ENCODE peak calls at places on chromosome 13, in ten cellular contexts. One of them, this sample, is unnamed. For H3K4me1, the result is how much of the 10 kb centered on the place peaks cover.

GRCh38 chr13:114140131-114140908 is 7.9 kb upstream of the RASA3 start:
- DNase-seq in ovary: no peak
- DNase-seq in Peyer's patch: no peak
- DNase-seq in uterus: no peak
- DNase-seq in body of pancreas: no peak
- DNase-seq in testis: no peak
- DNase-seq in esophagus squamous epithelium: no peak
- DNase-seq in heart left ventricle: no peak
- DNase-seq in spleen: peak
- DNase-seq in endothelial cell of umbilical vein: no peak
- DNase-seq in this sample: peak

GRCh38 chr13:44917589-44918322 is 71.5 kb downstream of the NUFIP1 start:
- DNase-seq in ovary: peak
- DNase-seq in Peyer's patch: peak
- DNase-seq in uterus: peak
- DNase-seq in body of pancreas: peak
- DNase-seq in testis: peak
- DNase-seq in esophagus squamous epithelium: peak
- DNase-seq in heart left ventricle: peak
- DNase-seq in spleen: peak
- DNase-seq in endothelial cell of umbilical vein: peak
- DNase-seq in this sample: peak

GRCh38 chr13:65638572-65639168 is 1591.5 kb downstream of the PCDH9 start:
- DNase-seq in ovary: no peak
- DNase-seq in Peyer's patch: no peak
- DNase-seq in uterus: no peak
- DNase-seq in body of pancreas: no peak
- DNase-seq in testis: peak
- DNase-seq in esophagus squamous epithelium: no peak
- DNase-seq in heart left ventricle: no peak
- DNase-seq in spleen: no peak
- DNase-seq in endothelial cell of umbilical vein: peak
- DNase-seq in this sample: no peak

GRCh38 chr13:27139565-27139964 is 32.0 kb downstream of the USP12 start:
- DNase-seq in ovary: no peak
- DNase-seq in Peyer's patch: no peak
- DNase-seq in uterus: no peak
- DNase-seq in body of pancreas: no peak
- DNase-seq in testis: no peak
- DNase-seq in esophagus squamous epithelium: no peak
- DNase-seq in heart left ventricle: no peak
- DNase-seq in spleen: no peak
- DNase-seq in endothelial cell of umbilical vein: no peak
- DNase-seq in this sample: no peak

GRCh38 chr13:52779028-52779612 is 39.5 kb upstream of the CNMD start:
- DNase-seq in ovary: no peak
- DNase-seq in Peyer's patch: no peak
- DNase-seq in uterus: no peak
- DNase-seq in body of pancreas: no peak
- DNase-seq in testis: no peak
- DNase-seq in esophagus squamous epithelium: no peak
- DNase-seq in heart left ventricle: no peak
- DNase-seq in spleen: no peak
- DNase-seq in endothelial cell of umbilical vein: no peak
- DNase-seq in this sample: no peak

GRCh38 chr13:110756268-110756667 is 42.8 kb downstream of the ING1 start:
- DNase-seq in ovary: no peak
- DNase-seq in Peyer's patch: no peak
- DNase-seq in uterus: no peak
- DNase-seq in body of pancreas: no peak
- DNase-seq in testis: no peak
- DNase-seq in esophagus squamous epithelium: no peak
- DNase-seq in heart left ventricle: no peak
- DNase-seq in spleen: no peak
- DNase-seq in endothelial cell of umbilical vein: peak
- DNase-seq in this sample: no peak

GRCh38 chr13:41111454-41111853 is 21.1 kb downstream of the KBTBD6 start:
- DNase-seq in ovary: no peak
- DNase-seq in Peyer's patch: no peak
- DNase-seq in uterus: peak
- DNase-seq in body of pancreas: no peak
- DNase-seq in testis: no peak
- DNase-seq in esophagus squamous epithelium: no peak
- DNase-seq in heart left ventricle: no peak
- DNase-seq in spleen: no peak
- DNase-seq in endothelial cell of umbilical vein: no peak
- DNase-seq in this sample: no peak

GRCh38 chr13:110214637-110215036 is 92.3 kb downstream of the COL4A1 start:
- DNase-seq in ovary: no peak
- DNase-seq in Peyer's patch: no peak
- DNase-seq in uterus: no peak
- DNase-seq in body of pancreas: no peak
- DNase-seq in testis: no peak
- DNase-seq in esophagus squamous epithelium: no peak
- DNase-seq in heart left ventricle: no peak
- DNase-seq in spleen: no peak
- DNase-seq in endothelial cell of umbilical vein: no peak
- DNase-seq in this sample: no peak

GRCh38 chr13:34474469-34474868 is 467.6 kb upstream of the NBEA start:
- DNase-seq in ovary: no peak
- DNase-seq in Peyer's patch: no peak
- DNase-seq in uterus: no peak
- DNase-seq in body of pancreas: no peak
- DNase-seq in testis: no peak
- DNase-seq in esophagus squamous epithelium: no peak
- DNase-seq in heart left ventricle: no peak
- DNase-seq in spleen: no peak
- DNase-seq in endothelial cell of umbilical vein: no peak
- DNase-seq in this sample: no peak

GRCh38 chr13:107121793-107122192 is 553.9 kb upstream of the ARGLU1 start:
- DNase-seq in ovary: no peak
- DNase-seq in Peyer's patch: no peak
- DNase-seq in uterus: no peak
- DNase-seq in body of pancreas: no peak
- DNase-seq in testis: no peak
- DNase-seq in esophagus squamous epithelium: no peak
- DNase-seq in heart left ventricle: no peak
- DNase-seq in spleen: no peak
- DNase-seq in endothelial cell of umbilical vein: no peak
- DNase-seq in this sample: no peak

DNA sequence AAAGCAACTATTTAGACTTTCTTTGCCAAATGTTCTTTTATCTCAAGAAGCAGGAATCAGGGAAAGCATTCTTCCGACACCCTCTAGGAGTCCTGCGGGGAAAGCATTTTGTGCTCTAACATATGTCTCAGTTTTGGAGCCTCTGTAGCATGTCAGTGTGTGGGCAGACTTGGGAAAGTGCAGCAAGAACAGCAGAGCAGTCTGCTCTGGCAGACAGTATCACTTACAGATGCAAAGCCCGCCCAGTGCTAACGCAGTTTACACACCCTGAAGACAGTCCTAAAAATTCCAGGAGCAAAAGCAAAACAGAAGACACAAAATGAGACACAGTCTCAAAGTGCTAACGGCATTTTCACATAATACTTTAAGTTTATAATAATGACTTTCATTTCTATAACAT is 393.5 kb downstream of the KLF12 start:
- DNase-seq in ovary: no peak
- DNase-seq in Peyer's patch: no peak
- DNase-seq in uterus: no peak
- DNase-seq in body of pancreas: no peak
- DNase-seq in testis: peak
- DNase-seq in esophagus squamous epithelium: no peak
- DNase-seq in heart left ventricle: no peak
- DNase-seq in spleen: no peak
- DNase-seq in endothelial cell of umbilical vein: no peak
- DNase-seq in this sample: no peak
- TF ChIP-seq POLR2A in ovary: no peak
- TF ChIP-seq POLR2A in Peyer's patch: no peak
- TF ChIP-seq POLR2A in uterus: no peak
- TF ChIP-seq POLR2A in body of pancreas: no peak
- TF ChIP-seq POLR2A in testis: no peak
- TF ChIP-seq POLR2A in esophagus squamous epithelium: no peak
- TF ChIP-seq POLR2A in heart left ventricle: no peak
- TF ChIP-seq POLR2A in spleen: no peak
- TF ChIP-seq POLR2A in endothelial cell of umbilical vein: no peak
- TF ChIP-seq POLR2A in this sample: no peak

DNA sequence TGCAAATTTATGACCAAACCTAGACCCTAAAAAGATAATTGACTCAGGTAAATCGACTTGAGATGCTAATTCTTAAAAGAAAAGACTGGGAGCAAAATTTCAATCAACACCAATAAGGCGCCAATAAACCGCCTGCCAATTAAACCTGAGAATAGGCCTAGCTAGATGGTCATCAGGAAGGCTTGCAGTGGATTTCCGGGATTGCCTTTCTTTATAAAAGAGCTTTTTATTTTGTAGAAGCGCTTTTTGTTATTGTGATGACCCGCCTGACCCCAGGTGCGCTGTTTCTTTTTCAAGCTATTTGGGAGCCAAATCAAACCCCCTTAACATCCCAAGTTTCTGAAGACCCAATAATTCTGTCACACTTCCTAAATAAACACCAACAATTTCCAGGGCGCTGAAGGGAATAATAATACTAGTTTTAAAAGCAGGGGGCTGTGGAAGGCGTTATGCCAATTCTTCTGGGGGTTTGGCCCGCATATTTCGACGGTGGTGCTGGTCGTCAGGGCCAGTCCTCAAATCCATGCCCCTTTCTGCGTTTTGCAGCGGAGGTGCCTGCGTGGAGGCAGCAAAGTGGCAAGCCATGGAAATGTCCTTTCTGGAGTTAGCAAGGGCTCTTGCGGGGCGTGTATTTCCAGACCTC is 2.9 kb upstream of the ZIC5 start:
- DNase-seq in ovary: no peak
- DNase-seq in Peyer's patch: peak
- DNase-seq in uterus: peak
- DNase-seq in body of pancreas: no peak
- DNase-seq in testis: no peak
- DNase-seq in esophagus squamous epithelium: no peak
- DNase-seq in heart left ventricle: no peak
- DNase-seq in spleen: no peak
- DNase-seq in endothelial cell of umbilical vein: no peak
- DNase-seq in this sample: no peak
- H3K4me3 ChIP-seq in ovary: no peak
- H3K4me3 ChIP-seq in Peyer's patch: no peak
- H3K4me3 ChIP-seq in uterus: no peak
- H3K4me3 ChIP-seq in body of pancreas: no peak
- H3K4me3 ChIP-seq in testis: no peak
- H3K4me3 ChIP-seq in esophagus squamous epithelium: no peak
- H3K4me3 ChIP-seq in heart left ventricle: no peak
- H3K4me3 ChIP-seq in spleen: no peak
- H3K4me3 ChIP-seq in endothelial cell of umbilical vein: no peak
- H3K4me3 ChIP-seq in this sample: no peak

DNA sequence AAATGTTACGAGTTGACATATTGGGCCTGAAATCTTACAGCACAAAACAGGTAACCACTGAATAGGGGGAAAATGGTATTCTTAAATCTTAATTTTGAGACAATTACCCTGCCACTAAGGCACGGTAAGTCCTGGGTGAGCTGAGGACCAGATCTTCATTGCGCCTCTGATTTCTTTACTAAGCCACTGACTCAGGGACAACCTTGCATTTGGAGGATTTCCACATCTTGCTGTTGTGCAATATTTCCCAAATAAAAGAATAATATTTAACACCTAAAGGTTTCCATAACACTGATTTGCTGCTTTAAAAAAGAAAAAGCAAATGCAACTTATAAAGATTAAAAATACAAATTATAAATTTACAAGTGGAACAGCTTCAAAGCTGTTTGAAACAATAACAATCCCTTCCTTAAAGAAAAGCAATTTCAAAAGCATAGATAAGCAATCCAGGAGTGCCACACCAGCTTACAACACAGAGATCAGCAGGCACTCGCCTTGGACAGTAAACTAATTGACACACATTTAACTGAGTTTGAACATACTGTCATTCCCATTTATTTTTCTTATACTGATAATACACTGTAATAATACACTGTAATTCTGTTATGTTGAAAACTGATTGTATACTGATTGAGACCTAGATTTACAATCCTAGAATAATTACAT is 79.6 kb upstream of the DOCK9 start:
- DNase-seq in ovary: no peak
- DNase-seq in Peyer's patch: no peak
- DNase-seq in uterus: peak
- DNase-seq in body of pancreas: no peak
- DNase-seq in testis: no peak
- DNase-seq in esophagus squamous epithelium: no peak
- DNase-seq in heart left ventricle: no peak
- DNase-seq in spleen: no peak
- DNase-seq in endothelial cell of umbilical vein: no peak
- DNase-seq in this sample: no peak
- H3K4me1 ChIP-seq in ovary: under half
- H3K4me1 ChIP-seq in Peyer's patch: under half
- H3K4me1 ChIP-seq in uterus: under half
- H3K4me1 ChIP-seq in body of pancreas: under half
- H3K4me1 ChIP-seq in testis: under half
- H3K4me1 ChIP-seq in esophagus squamous epithelium: half or more
- H3K4me1 ChIP-seq in heart left ventricle: under half
- H3K4me1 ChIP-seq in spleen: under half
- H3K4me1 ChIP-seq in endothelial cell of umbilical vein: under half
- H3K4me1 ChIP-seq in this sample: under half

DNA sequence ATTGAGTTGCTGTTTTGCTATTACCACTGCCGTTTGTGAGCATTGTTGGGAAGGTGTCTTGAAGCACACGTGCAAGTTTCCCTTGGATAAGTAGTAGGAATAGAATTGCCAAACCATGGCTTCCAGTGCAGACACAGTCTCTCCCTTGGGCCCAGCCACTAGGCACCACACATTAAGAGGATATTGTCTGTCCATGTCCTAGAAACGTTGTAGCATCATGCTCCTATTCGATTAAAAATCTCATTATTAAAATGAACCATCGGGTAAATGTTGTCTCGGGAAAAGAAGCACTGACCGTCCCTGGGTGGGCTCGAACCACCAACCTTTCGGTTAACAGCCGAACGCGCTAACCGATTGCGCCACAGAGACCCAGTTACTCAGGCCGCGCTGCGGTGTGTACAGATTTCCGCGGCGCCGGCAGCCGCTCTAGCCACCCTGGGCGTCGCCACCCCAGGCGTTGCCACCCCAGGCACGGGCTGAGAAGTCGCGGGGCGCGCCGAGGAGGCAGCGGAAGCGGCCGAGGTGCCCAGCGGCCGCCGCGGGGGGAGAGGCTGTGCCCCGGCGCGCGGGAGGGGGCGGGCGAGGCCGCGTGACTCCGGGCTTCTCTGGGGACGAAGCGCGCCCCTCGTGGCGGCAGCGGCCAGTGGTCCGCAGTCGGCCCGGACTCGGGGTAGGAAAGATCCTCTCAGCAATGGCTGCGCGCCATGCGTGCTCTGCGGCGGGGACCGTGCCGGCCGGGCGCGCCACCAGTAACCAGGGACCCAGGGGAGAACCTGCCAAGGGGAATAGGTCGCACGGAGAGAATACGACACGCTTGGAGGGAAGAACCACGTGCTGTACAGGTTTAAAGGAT is 56.2 kb downstream of the USPL1 start:
- DNase-seq in ovary: peak
- DNase-seq in Peyer's patch: peak
- DNase-seq in uterus: peak
- DNase-seq in body of pancreas: peak
- DNase-seq in testis: peak
- DNase-seq in esophagus squamous epithelium: peak
- DNase-seq in heart left ventricle: peak
- DNase-seq in spleen: peak
- DNase-seq in endothelial cell of umbilical vein: peak
- DNase-seq in this sample: peak
- TF ChIP-seq POLR2A in ovary: no peak
- TF ChIP-seq POLR2A in Peyer's patch: no peak
- TF ChIP-seq POLR2A in uterus: no peak
- TF ChIP-seq POLR2A in body of pancreas: no peak
- TF ChIP-seq POLR2A in testis: no peak
- TF ChIP-seq POLR2A in esophagus squamous epithelium: no peak
- TF ChIP-seq POLR2A in heart left ventricle: peak
- TF ChIP-seq POLR2A in spleen: no peak
- TF ChIP-seq POLR2A in endothelial cell of umbilical vein: no peak
- TF ChIP-seq POLR2A in this sample: peak